ENCODE peak calls at places on chromosomes 2 and 18, in seven cellular contexts. One of them, this sample, is unnamed.
A peak's percentile ranks its signal among the peaks of the same experiment; 100 is the strongest.

GRCh38 chr2:157307021-157307420 is 18.6 kb downstream of the ERMN start:
- DNase-seq in left cardiac atrium: no peak
- DNase-seq in AG04450: no peak
- DNase-seq in HT1080: peak; percentile 14
- DNase-seq in activated CD4-positive, alpha-beta T cell treated with anti-CD3 and anti-CD28 coated beads for 36 hours: no peak
- DNase-seq in PC-3: peak; percentile 12
- DNase-seq in hippocampal formation: peak; percentile 56
- DNase-seq in this sample: no peak

GRCh38 chr2:226791487-226792081 is 8.0 kb downstream of the IRS1 start:
- DNase-seq in left cardiac atrium: peak; percentile 94
- DNase-seq in AG04450: no peak
- DNase-seq in HT1080: peak; percentile 75
- DNase-seq in activated CD4-positive, alpha-beta T cell treated with anti-CD3 and anti-CD28 coated beads for 36 hours: peak; percentile 96
- DNase-seq in PC-3: peak; percentile 87
- DNase-seq in hippocampal formation: peak; percentile 75
- DNase-seq in this sample: peak; percentile 94

GRCh38 chr18:80109676-80110078 is 615 bp downstream of the ADNP2 start:
- DNase-seq in left cardiac atrium: peak; percentile 45
- DNase-seq in AG04450: no peak
- DNase-seq in HT1080: peak; percentile 48
- DNase-seq in activated CD4-positive, alpha-beta T cell treated with anti-CD3 and anti-CD28 coated beads for 36 hours: peak; percentile 50
- DNase-seq in PC-3: peak; percentile 25
- DNase-seq in hippocampal formation: no peak
- DNase-seq in this sample: peak; percentile 60

GRCh38 chr2:223101340-223102039 is 49.5 kb downstream of the KCNE4 start:
- DNase-seq in left cardiac atrium: no peak
- DNase-seq in AG04450: no peak
- DNase-seq in HT1080: peak; percentile 51
- DNase-seq in activated CD4-positive, alpha-beta T cell treated with anti-CD3 and anti-CD28 coated beads for 36 hours: no peak
- DNase-seq in PC-3: peak; percentile 61
- DNase-seq in hippocampal formation: no peak
- DNase-seq in this sample: no peak

GRCh38 chr18:35458677-35459441 is 38.9 kb downstream of the INO80C start:
- DNase-seq in left cardiac atrium: peak; percentile 74
- DNase-seq in AG04450: peak; percentile 8
- DNase-seq in HT1080: peak; percentile 87
- DNase-seq in activated CD4-positive, alpha-beta T cell treated with anti-CD3 and anti-CD28 coated beads for 36 hours: no peak
- DNase-seq in PC-3: peak; percentile 71
- DNase-seq in hippocampal formation: no peak
- DNase-seq in this sample: peak; percentile 53

GRCh38 chr2:73008261-73009159 is 63.0 kb downstream of the SFXN5 start:
- DNase-seq in left cardiac atrium: no peak
- DNase-seq in AG04450: no peak
- DNase-seq in HT1080: no peak
- DNase-seq in activated CD4-positive, alpha-beta T cell treated with anti-CD3 and anti-CD28 coated beads for 36 hours: no peak
- DNase-seq in PC-3: no peak
- DNase-seq in hippocampal formation: no peak
- DNase-seq in this sample: no peak

GRCh38 chr18:12849548-12849947 is 34.5 kb downstream of the PTPN2 start:
- DNase-seq in left cardiac atrium: no peak
- DNase-seq in AG04450: no peak
- DNase-seq in HT1080: no peak
- DNase-seq in activated CD4-positive, alpha-beta T cell treated with anti-CD3 and anti-CD28 coated beads for 36 hours: no peak
- DNase-seq in PC-3: peak; percentile 46
- DNase-seq in hippocampal formation: no peak
- DNase-seq in this sample: no peak

GRCh38 chr2:227388537-227389011 is 825 bp upstream of the SCYGR1 start:
- DNase-seq in left cardiac atrium: no peak
- DNase-seq in AG04450: peak; percentile 98
- DNase-seq in HT1080: peak; percentile 50
- DNase-seq in activated CD4-positive, alpha-beta T cell treated with anti-CD3 and anti-CD28 coated beads for 36 hours: no peak
- DNase-seq in PC-3: peak; percentile 95
- DNase-seq in hippocampal formation: no peak
- DNase-seq in this sample: no peak

GRCh38 chr2:159891917-159892691 is 94.1 kb upstream of the CD302 start:
- DNase-seq in left cardiac atrium: no peak
- DNase-seq in AG04450: no peak
- DNase-seq in HT1080: peak; percentile 74
- DNase-seq in activated CD4-positive, alpha-beta T cell treated with anti-CD3 and anti-CD28 coated beads for 36 hours: no peak
- DNase-seq in PC-3: peak; percentile 88
- DNase-seq in hippocampal formation: no peak
- DNase-seq in this sample: no peak

GRCh38 chr2:30446602-30447148 is 371 bp upstream of the LCLAT1 start:
- DNase-seq in left cardiac atrium: no peak
- DNase-seq in AG04450: no peak
- DNase-seq in HT1080: no peak
- DNase-seq in activated CD4-positive, alpha-beta T cell treated with anti-CD3 and anti-CD28 coated beads for 36 hours: no peak
- DNase-seq in PC-3: peak; percentile 19
- DNase-seq in hippocampal formation: no peak
- DNase-seq in this sample: no peak

GRCh38 chr2:22110244-22110651 is 986.5 kb downstream of the TDRD15 start:
- DNase-seq in left cardiac atrium: no peak
- DNase-seq in AG04450: no peak
- DNase-seq in HT1080: no peak
- DNase-seq in activated CD4-positive, alpha-beta T cell treated with anti-CD3 and anti-CD28 coated beads for 36 hours: no peak
- DNase-seq in PC-3: no peak
- DNase-seq in hippocampal formation: no peak
- DNase-seq in this sample: no peak

GRCh38 chr18:42045346-42045745 is 90.3 kb downstream of the PIK3C3 start:
- DNase-seq in left cardiac atrium: no peak
- DNase-seq in AG04450: no peak
- DNase-seq in HT1080: peak; percentile 35
- DNase-seq in activated CD4-positive, alpha-beta T cell treated with anti-CD3 and anti-CD28 coated beads for 36 hours: no peak
- DNase-seq in PC-3: no peak
- DNase-seq in hippocampal formation: no peak
- DNase-seq in this sample: no peak

GRCh38 chr2:68807821-68808266 is 63.4 kb downstream of the BMP10 start:
- DNase-seq in left cardiac atrium: peak; percentile 58
- DNase-seq in AG04450: no peak
- DNase-seq in HT1080: peak; percentile 40
- DNase-seq in activated CD4-positive, alpha-beta T cell treated with anti-CD3 and anti-CD28 coated beads for 36 hours: no peak
- DNase-seq in PC-3: peak; percentile 38
- DNase-seq in hippocampal formation: no peak
- DNase-seq in this sample: peak; percentile 60

GRCh38 chr2:142188562-142188961 is 57.7 kb upstream of the LRP1B start:
- DNase-seq in left cardiac atrium: no peak
- DNase-seq in AG04450: no peak
- DNase-seq in HT1080: peak; percentile 4
- DNase-seq in activated CD4-positive, alpha-beta T cell treated with anti-CD3 and anti-CD28 coated beads for 36 hours: no peak
- DNase-seq in PC-3: no peak
- DNase-seq in hippocampal formation: no peak
- DNase-seq in this sample: no peak

GRCh38 chr2:172639823-172640222 is 83.9 kb downstream of the PDK1 start:
- DNase-seq in left cardiac atrium: no peak
- DNase-seq in AG04450: peak; percentile 82
- DNase-seq in HT1080: peak; percentile 77
- DNase-seq in activated CD4-positive, alpha-beta T cell treated with anti-CD3 and anti-CD28 coated beads for 36 hours: peak; percentile 38
- DNase-seq in PC-3: peak; percentile 90
- DNase-seq in hippocampal formation: no peak
- DNase-seq in this sample: no peak